ENCODE peak calls at places on chromosomes 7 and 10, in ten cellular contexts. A, I, T, N, V, K, L, G, X and B are unnamed samples.

GRCh38 chr10:9209105-9209798 is 1154.8 kb downstream of the GATA3 start:
- ATAC-seq in G (peak; percentile 41), K (no peak), V (no peak), X (peak; percentile 43), A (no peak), N (no peak), L (peak; percentile 34), T (peak; percentile 53), I (peak; percentile 40), B (peak; percentile 43)

GRCh38 chr7:12524794-12525386 is 45.6 kb upstream of the SCIN start:
- ATAC-seq in V (no peak), G (no peak), K (peak; percentile 36), T (no peak), I (peak; percentile 50), X (no peak), L (no peak), A (no peak), N (no peak), B (no peak)

GRCh38 chr7:135757719-135758411 is 9.3 kb upstream of the FAM180A start:
- ATAC-seq in X (no peak), L (no peak), N (peak; percentile 84), A (no peak), V (no peak), T (no peak), I (no peak), G (no peak), K (peak; percentile 38), B (peak; percentile 49)

GRCh38 chr10:49353026-49353894 is 42.6 kb downstream of the DRGX start:
- ATAC-seq in A (no peak), N (no peak), T (no peak), I (no peak), K (no peak), X (no peak), G (no peak), L (no peak), V (no peak), B (no peak)

GRCh38 chr7:83850037-83850619 is 201.2 kb upstream of the SEMA3E start:
- ATAC-seq in I (no peak), T (no peak), V (no peak), G (no peak), X (no peak), L (no peak), N (no peak), K (no peak), A (no peak), B (no peak)

GRCh38 chr10:131825150-131825907 is 75.5 kb upstream of the PPP2R2D start:
- ATAC-seq in X (no peak), V (no peak), I (no peak), L (no peak), A (no peak), K (no peak), N (no peak), T (no peak), G (no peak), B (no peak)

GRCh38 chr10:72416661-72417060 is 61.9 kb upstream of the DNAJB12 start:
- ATAC-seq in I (no peak), X (no peak), K (no peak), G (no peak), T (no peak), V (no peak), N (no peak), L (no peak), A (no peak), B (no peak)

GRCh38 chr10:107749235-107749634 is 584.7 kb upstream of the SORCS1 start:
- ATAC-seq in I (no peak), G (no peak), A (no peak), K (no peak), V (no peak), L (no peak), N (no peak), X (no peak), T (no peak), B (no peak)

GRCh38 chr7:4406288-4407058 is 275.6 kb upstream of the FOXK1 start:
- ATAC-seq in V (no peak), K (no peak), I (no peak), T (peak; percentile 33), L (no peak), A (no peak), X (no peak), G (no peak), N (no peak), B (no peak)

GRCh38 chr10:47406870-47407648 is 23.0 kb upstream of the ZNF488 start:
- ATAC-seq in N (no peak), V (no peak), G (no peak), X (no peak), A (no peak), T (peak; percentile 49), K (no peak), L (no peak), I (peak; percentile 57), B (no peak)